ENCODE peak calls at places on chromosomes 7 and 10, in eight cellular contexts. P is pancreas, F is right cardiac atrium, C is GM23248, B is endothelial cell of umbilical vein, Z is astrocyte, M is thoracic aorta, R is fibroblast of lung. W is an unnamed sample.

GRCh38 chr7:139699640-139700504 is 77.9 kb downstream of the HIPK2 start:
- DNase-seq in P (no peak), C (no peak), R (no peak), M (no peak), B (no peak), Z (no peak), F (no peak), W (no peak)

GRCh38 chr10:126439947-126440346 is 51.7 kb upstream of the ADAM12 start:
- DNase-seq in B (no peak), Z (no peak), P (no peak), M (no peak), F (no peak), R (no peak), C (no peak), W (no peak)

GRCh38 chr7:131183611-131184119 is 144.0 kb upstream of the MKLN1 start:
- DNase-seq in M (no peak), Z (no peak), P (no peak), C (peak), B (no peak), F (no peak), R (no peak), W (no peak)

GRCh38 chr7:148296994-148297644 is 293.4 kb upstream of the C7orf33 start:
- DNase-seq in Z (no peak), C (no peak), R (no peak), P (no peak), B (no peak), F (no peak), M (no peak), W (no peak)

GRCh38 chr10:131947631-131948347 is 33.9 kb downstream of the BNIP3 start:
- DNase-seq in R (peak), F (no peak), Z (peak), B (peak), M (no peak), P (no peak), C (peak), W (no peak)

GRCh38 chr10:12563489-12563888 is 214.1 kb downstream of the CAMK1D start:
- DNase-seq in C (no peak), Z (no peak), B (no peak), F (no peak), P (no peak), R (no peak), M (no peak), W (no peak)

GRCh38 chr10:22816298-22816653 is 101.9 kb upstream of the PIP4K2A start:
- DNase-seq in M (no peak), R (peak), C (peak), Z (peak), F (no peak), B (peak), P (no peak), W (no peak)

GRCh38 chr10:90787906-90788491 is 69.8 kb downstream of the HTR7 start:
- DNase-seq in Z (peak), B (peak), R (peak), F (peak), P (no peak), M (no peak), C (peak), W (no peak)

GRCh38 chr7:75735581-75736350 is 3.0 kb downstream of the HIP1 start:
- DNase-seq in F (no peak), C (no peak), R (no peak), B (no peak), M (no peak), Z (no peak), P (no peak), W (no peak)

GRCh38 chr7:104908636-104909035 is 105.4 kb upstream of the KMT2E start:
- DNase-seq in P (no peak), M (no peak), Z (no peak), B (no peak), C (no peak), F (no peak), R (no peak), W (no peak)

GRCh38 chr10:78991187-78991586 is 77.6 kb upstream of the ZMIZ1 start:
- DNase-seq in B (no peak), C (peak), F (no peak), M (no peak), Z (peak), R (no peak), P (no peak), W (no peak)

GRCh38 chr7:102942181-102942882 is 29.5 kb downstream of the LRRC17 start:
- DNase-seq in P (no peak), R (no peak), B (no peak), M (no peak), C (no peak), Z (no peak), F (no peak), W (no peak)

GRCh38 chr10:122740640-122741039 is 41.0 kb upstream of the C10orf120 start:
- DNase-seq in Z (no peak), R (no peak), M (no peak), F (no peak), P (no peak), B (no peak), C (peak), W (no peak)

GRCh38 chr7:126979722-126980121 is 273.0 kb downstream of the GRM8 start:
- DNase-seq in C (no peak), P (no peak), R (no peak), Z (no peak), B (no peak), F (no peak), M (no peak), W (no peak)

GRCh38 chr10:28678687-28679457 is 1.6 kb downstream of the BAMBI start:
- DNase-seq in M (no peak), C (no peak), P (no peak), F (peak), R (peak), Z (peak), B (peak), W (no peak)

GRCh38 chr7:27973625-27974024 is 207.0 kb downstream of the JAZF1 start:
- DNase-seq in C (no peak), B (no peak), F (no peak), Z (no peak), R (no peak), M (no peak), P (no peak), W (no peak)

GRCh38 chr7:76380623-76380966 is 21.8 kb upstream of the YWHAG start:
- DNase-seq in M (no peak), P (no peak), B (no peak), C (no peak), Z (no peak), F (no peak), R (no peak), W (no peak)

GRCh38 chr7:140610204-140611165 is 30.1 kb downstream of the DENND2A start:
- DNase-seq in B (no peak), M (no peak), P (no peak), Z (no peak), R (no peak), F (peak), C (peak), W (no peak)

DNA sequence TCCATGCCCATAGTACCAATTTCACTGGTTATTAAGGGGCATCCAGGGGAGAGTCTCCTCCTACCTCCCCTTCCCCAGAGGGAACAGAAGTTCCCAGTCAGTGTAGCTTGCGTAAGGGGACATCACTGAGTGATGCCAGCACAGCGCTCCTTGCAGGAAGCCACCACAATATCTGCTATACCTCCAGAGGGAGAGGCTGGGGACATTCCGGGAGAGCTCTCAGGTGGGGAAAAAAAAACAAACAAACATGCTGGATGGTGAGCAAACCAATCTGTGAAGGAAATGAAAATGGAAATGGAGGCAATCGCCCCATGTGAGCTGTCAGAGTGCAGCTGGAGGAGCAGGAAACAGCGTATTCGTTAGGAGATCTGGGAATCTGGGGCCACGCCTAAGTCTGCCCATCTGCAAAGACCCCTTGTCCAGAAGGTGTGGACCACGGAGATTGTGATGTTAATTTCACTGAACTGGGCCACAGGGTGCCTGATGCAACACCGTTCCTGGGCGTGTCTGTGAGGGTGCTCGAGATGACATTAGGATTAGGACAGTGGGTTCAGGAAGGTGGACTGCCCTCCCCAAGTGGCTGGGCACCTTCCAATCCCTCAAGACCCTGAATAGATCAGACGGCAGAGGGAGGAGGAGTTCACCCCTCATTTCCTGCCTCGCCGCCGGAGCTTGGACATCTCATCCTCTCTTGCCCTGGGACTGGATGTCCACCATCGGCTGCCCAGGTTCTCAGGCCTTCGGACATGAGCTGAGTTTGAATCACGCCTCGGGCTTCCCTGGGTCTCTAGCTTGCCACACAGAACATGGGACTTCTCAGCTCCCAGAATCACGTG is 30.5 kb downstream of the GNA12 start:
- DNase-seq in Z (no peak), C (no peak), R (no peak), B (no peak), F (no peak), M (no peak), P (no peak), W (no peak)
- H3K4me3 ChIP-seq in Z (no peak), C (no peak), R (peak), B (no peak), F (no peak), M (no peak), P (no peak), W (no peak)

GRCh38 chr10:3103646-3104045 is 36.3 kb downstream of the PFKP start:
- DNase-seq in B (no peak), P (no peak), F (peak), C (no peak), Z (no peak), M (no peak), R (no peak), W (no peak)
- H3K4me3 ChIP-seq in B (no peak), P (no peak), F (no peak), C (no peak), Z (no peak), M (no peak), R (no peak), W (no peak)

GRCh38 chr7:35695987-35696386 is 1.1 kb upstream of the HERPUD2 start:
- DNase-seq in P (no peak), C (no peak), M (no peak), Z (no peak), B (no peak), F (no peak), R (no peak), W (no peak)
- H3K4me3 ChIP-seq in P (no peak), C (peak), M (peak), Z (peak), B (no peak), F (peak), R (peak), W (peak)

GRCh38 chr7:43589133-43589478 is 6.2 kb downstream of the STK17A start:
- DNase-seq in C (no peak), B (no peak), P (no peak), F (no peak), Z (no peak), R (no peak), M (no peak), W (no peak)
- H3K4me3 ChIP-seq in C (no peak), B (no peak), P (no peak), F (no peak), Z (no peak), R (no peak), M (no peak), W (no peak)

GRCh38 chr7:90384433-90384832 is 18.8 kb upstream of the CLDN12 start:
- DNase-seq in P (no peak), C (peak), R (no peak), B (peak), Z (peak), F (no peak), M (no peak), W (no peak)
- H3K4me3 ChIP-seq in P (no peak), C (peak), R (no peak), B (no peak), Z (peak), F (no peak), M (no peak), W (no peak)

GRCh38 chr7:132709971-132710567 is 133.8 kb upstream of the PLXNA4 start:
- DNase-seq in C (peak), B (peak), P (no peak), M (no peak), F (peak), Z (peak), R (peak), W (no peak)
- H3K4me3 ChIP-seq in C (no peak), B (no peak), P (no peak), M (no peak), F (no peak), Z (no peak), R (no peak), W (no peak)

W was measured in esophagus squamous epithelium.